ENCODE peak calls at places on chromosomes 1 and 21, in six cellular contexts. K is adrenal gland, M is neural progenitor cell, A is tibial artery, D is PC-3, Y is right atrium auricular region. T is an unnamed sample.

GRCh38 chr1:172980456-172980855 is 70.3 kb downstream of the TNFSF18 start:
- DNase-seq in A (no peak), M (no peak), D (peak; percentile 57), K (no peak), Y (no peak), T (no peak)

GRCh38 chr21:42245348-42246185 is 26.6 kb downstream of the ABCG1 start:
- DNase-seq in K (peak; percentile 63), Y (no peak), M (peak; percentile 51), D (no peak), A (no peak), T (no peak)

GRCh38 chr1:20988030-20988825 is 188.5 kb downstream of the EIF4G3 start:
- DNase-seq in A (no peak), Y (no peak), D (no peak), M (no peak), K (no peak), T (no peak)

GRCh38 chr1:19400875-19401854 is 84.2 kb downstream of the CAPZB start:
- DNase-seq in M (peak; percentile 73), A (no peak), K (no peak), Y (no peak), D (no peak), T (no peak)

GRCh38 chr1:200248541-200248940 is 161.3 kb downstream of the ZNF281 start:
- DNase-seq in Y (no peak), D (no peak), M (no peak), K (no peak), A (no peak), T (no peak)

GRCh38 chr1:182274618-182275017 is 117.0 kb downstream of the GLUL start:
- DNase-seq in Y (no peak), A (no peak), D (no peak), M (no peak), K (no peak), T (no peak)

GRCh38 chr21:16330340-16331319 is 600.8 kb downstream of the USP25 start:
- DNase-seq in Y (no peak), A (no peak), M (peak; percentile 81), K (peak; percentile 25), D (peak; percentile 87), T (peak; percentile 9)

GRCh38 chr1:13583592-13583963 is at the start of gene PDPN:
- DNase-seq in Y (no peak), M (peak; percentile 86), D (no peak), A (peak; percentile 66), K (no peak), T (no peak)

GRCh38 chr1:179175011-179175934 is 54.2 kb downstream of the ABL2 start:
- DNase-seq in K (no peak), Y (no peak), A (no peak), M (no peak), D (peak; percentile 9), T (no peak)

GRCh38 chr1:119871881-119872280 is 24.4 kb downstream of the ADAM30 start:
- DNase-seq in Y (no peak), K (no peak), D (peak; percentile 46), A (no peak), M (no peak), T (no peak)

GRCh38 chr1:183370399-183371058 is 47.7 kb downstream of the NMNAT2 start:
- DNase-seq in Y (no peak), D (peak; percentile 16), M (no peak), A (no peak), K (no peak), T (no peak)

DNA sequence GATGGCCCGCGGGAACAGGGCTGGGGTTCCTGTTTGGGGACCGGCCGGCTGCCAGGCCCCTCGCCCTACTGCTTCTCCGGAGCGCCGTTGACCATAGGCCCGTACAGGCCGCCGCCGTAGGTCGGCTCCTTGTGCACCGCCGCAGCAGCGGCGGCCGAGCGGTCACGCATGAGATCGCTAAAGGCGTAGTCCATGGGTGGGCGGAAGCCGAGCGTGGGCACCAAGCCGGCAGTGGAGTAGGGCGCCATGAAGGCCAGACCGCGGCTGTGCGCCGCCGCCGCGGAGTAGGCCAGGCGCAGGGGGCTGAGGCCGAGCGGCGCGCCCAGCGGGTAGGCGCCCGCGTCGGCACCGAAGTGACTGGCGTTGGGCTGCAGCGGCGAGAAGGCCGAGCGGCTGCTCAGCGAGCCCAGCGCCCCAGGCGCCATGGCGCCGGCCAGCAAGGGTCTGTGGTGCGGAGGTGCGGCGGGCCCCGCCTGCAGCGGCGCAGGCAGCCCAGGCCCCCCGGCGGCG is 4.6 kb downstream of the DMRTA2 start:
- DNase-seq in M (peak; percentile 77), K (no peak), D (no peak), Y (no peak), A (no peak), T (no peak)
- H3K27me3 ChIP-seq in M (peaks cover 100% of the 10 kb centered on the region), K (peaks cover 89% of the 10 kb centered on the region), D (no peaks in the 10 kb centered on the region), Y (peaks cover 81% of the 10 kb centered on the region), A (peaks cover 94% of the 10 kb centered on the region), T (peaks cover 25% of the 10 kb centered on the region)

DNA sequence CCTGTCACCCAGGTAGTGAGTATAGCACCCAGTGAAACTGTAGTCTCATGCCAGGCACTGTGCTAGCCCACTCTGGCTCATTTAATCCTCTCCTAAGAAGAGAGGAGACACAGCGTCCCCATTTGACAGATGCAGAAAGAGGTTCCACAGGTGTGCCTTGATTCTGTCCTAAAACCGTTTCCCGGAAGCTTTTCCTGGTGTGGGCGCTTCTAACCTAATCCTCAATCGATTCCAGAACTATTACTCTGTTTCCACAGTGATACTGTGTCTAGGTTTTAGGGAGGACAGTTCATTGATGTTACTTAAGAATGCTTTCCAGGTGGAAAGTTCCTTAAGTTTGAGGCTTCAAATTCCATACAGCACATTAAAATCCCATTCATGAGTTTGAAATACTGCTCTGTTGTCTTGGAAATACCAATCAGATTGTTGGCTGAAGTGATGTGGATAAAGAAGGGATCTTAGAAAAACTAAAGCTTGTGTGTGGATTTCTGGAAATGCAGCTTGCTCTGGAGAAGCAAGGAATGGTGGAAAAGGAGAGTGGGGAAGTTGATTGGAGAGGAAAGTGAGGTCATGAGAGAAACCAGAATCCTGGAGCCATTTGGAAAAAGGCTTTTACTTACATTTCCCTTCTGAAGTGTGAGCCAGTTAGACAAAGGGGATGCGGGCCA is 6.5 kb downstream of the ELF3 start:
- DNase-seq in K (no peak), A (no peak), Y (no peak), D (no peak), M (no peak), T (no peak)
- H3K27ac ChIP-seq in K (no peak overlapping the region), A (no peak overlapping the region), Y (no peak overlapping the region), D (peak overlapping the region; percentile 99), M (no peak overlapping the region), T (no peak overlapping the region)

GRCh38 chr1:92601044-92601443 is 114.3 kb upstream of the GFI1 start:
- DNase-seq in K (no peak), Y (no peak), A (no peak), D (no peak), M (no peak), T (no peak)
- H3K27me3 ChIP-seq in K (no peaks in the 10 kb centered on the region), Y (no peaks in the 10 kb centered on the region), A (no peaks in the 10 kb centered on the region), D (no peaks in the 10 kb centered on the region), M (no peaks in the 10 kb centered on the region), T (no peaks in the 10 kb centered on the region)

GRCh38 chr1:86470859-86471258 is 2.1 kb downstream of the CLCA1 start:
- DNase-seq in K (no peak), M (no peak), D (no peak), A (no peak), Y (no peak), T (no peak)

GRCh38 chr1:86471296-86471695 is 2.6 kb downstream of the CLCA1 start:
- DNase-seq in D (no peak), K (no peak), M (no peak), Y (no peak), A (no peak), T (no peak)

GRCh38 chr1:86466109-86466844 is 2.5 kb upstream of the CLCA1 start:
- DNase-seq in M (no peak), Y (no peak), K (no peak), D (no peak), A (no peak), T (no peak)

GRCh38 chr1:86466986-86467385 is 1.7 kb upstream of the CLCA1 start:
- DNase-seq in D (peak; percentile 14), A (no peak), Y (no peak), K (no peak), M (no peak), T (no peak)

DNA sequence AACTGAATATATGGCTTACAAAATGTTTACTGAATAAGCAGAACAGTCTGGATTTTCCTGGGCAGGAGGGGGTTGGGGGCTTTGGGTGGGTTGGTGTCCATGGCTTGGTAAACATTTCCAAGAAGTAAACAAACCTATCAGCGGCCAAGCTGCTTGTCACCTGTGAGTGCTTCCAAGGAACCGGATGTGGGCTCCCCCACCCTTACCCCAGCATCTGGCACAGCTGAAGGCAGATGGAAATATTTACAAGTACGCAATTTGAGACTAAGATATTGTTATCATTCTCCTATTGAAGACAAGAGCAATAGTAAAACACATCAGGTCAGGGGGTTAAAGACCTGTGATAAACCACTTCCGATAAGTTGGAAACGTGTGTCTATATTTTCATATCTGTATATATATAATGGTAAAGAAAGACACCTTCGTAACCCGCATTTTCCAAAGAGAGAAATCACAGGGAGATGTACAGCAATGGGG is at the start of gene CLCA1:
- DNase-seq in A (no peak), Y (no peak), D (no peak), M (no peak), K (no peak), T (no peak)
- H3K27ac ChIP-seq in A (no peak within 1 kb of the TSS), Y (no peak within 1 kb of the TSS), D (no peak within 1 kb of the TSS), M (no peak within 1 kb of the TSS), K (no peak within 1 kb of the TSS), T (no peak within 1 kb of the TSS)

GRCh38 chr1:112743174-112744018 is 28.3 kb upstream of the PPM1J start:
- DNase-seq in K (no peak), Y (no peak), M (peak; percentile 41), A (no peak), D (no peak), T (no peak)
- H3K27me3 ChIP-seq in K (peaks cover 28% of the 10 kb centered on the region), Y (peaks cover 11% of the 10 kb centered on the region), M (peaks cover 52% of the 10 kb centered on the region), A (peaks cover 31% of the 10 kb centered on the region), D (no peaks in the 10 kb centered on the region), T (peaks cover 22% of the 10 kb centered on the region)

DNA sequence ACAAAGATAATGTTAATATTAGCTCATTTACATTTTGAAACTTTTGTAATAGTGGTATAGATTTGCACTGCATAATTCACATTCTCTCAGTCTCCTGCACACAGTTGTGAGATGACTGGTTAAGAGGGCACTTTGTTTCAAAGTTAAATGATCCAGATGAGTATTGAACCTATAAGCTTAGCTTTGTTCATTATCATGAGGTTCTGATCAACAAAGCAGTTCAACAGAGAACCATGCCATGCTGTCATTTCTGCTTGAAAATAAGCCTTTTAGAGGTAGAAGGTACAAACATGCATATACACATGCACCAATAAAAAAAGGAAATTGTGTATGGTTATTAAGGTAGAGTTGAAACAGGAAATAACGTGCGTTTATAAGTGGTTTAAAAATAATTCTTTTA is 4.8 kb downstream of the RAP1A start:
- DNase-seq in M (no peak), Y (no peak), D (no peak), K (no peak), A (no peak), T (peak; percentile 36)
- H3K27ac ChIP-seq in M (no peak overlapping the region), Y (no peak overlapping the region), D (no peak overlapping the region), K (no peak overlapping the region), A (peak overlapping the region; percentile 46), T (peak overlapping the region; percentile 91)

T was measured in CD4-positive, CD25-positive, alpha-beta regulatory T cell.